ENCODE peak calls at places on chromosomes 1 and 21, in four cellular contexts. One of them, this sample, is unnamed.

GRCh38 chr1:56644941-56645662 is at the start of gene PRKAA2:
- DNase-seq in IMR-90: peak
- DNase-seq in K562: peak
- DNase-seq in HCT116: no peak
- DNase-seq in this sample: peak

GRCh38 chr1:59375321-59376220 is 78.7 kb downstream of the FGGY start:
- DNase-seq in HCT116: no peak
- DNase-seq in IMR-90: peak
- DNase-seq in K562: no peak
- DNase-seq in this sample: no peak

GRCh38 chr1:36638268-36638667 is 155.6 kb upstream of the CSF3R start:
- DNase-seq in HCT116: no peak
- DNase-seq in K562: no peak
- DNase-seq in IMR-90: peak
- DNase-seq in this sample: no peak

GRCh38 chr1:155983191-155984023 is 5.1 kb upstream of the ARHGEF2 start:
- DNase-seq in HCT116: peak
- DNase-seq in K562: no peak
- DNase-seq in IMR-90: peak
- DNase-seq in this sample: peak

GRCh38 chr1:66563094-66563800 is 29.3 kb downstream of the SGIP1 start:
- DNase-seq in K562: no peak
- DNase-seq in IMR-90: peak
- DNase-seq in HCT116: peak
- DNase-seq in this sample: no peak

GRCh38 chr1:53125623-53126360 is 16.6 kb downstream of the SLC1A7 start:
- DNase-seq in IMR-90: peak
- DNase-seq in K562: no peak
- DNase-seq in HCT116: no peak
- DNase-seq in this sample: no peak

GRCh38 chr21:36694593-36695282 is 4.2 kb upstream of the SIM2 start:
- DNase-seq in IMR-90: no peak
- DNase-seq in HCT116: no peak
- DNase-seq in K562: no peak
- DNase-seq in this sample: no peak

GRCh38 chr1:63051886-63052285 is 268.0 kb downstream of the ATG4C start:
- DNase-seq in K562: no peak
- DNase-seq in HCT116: no peak
- DNase-seq in IMR-90: no peak
- DNase-seq in this sample: no peak

GRCh38 chr1:228009828-228010775 is 3.3 kb downstream of the WNT3A start:
- DNase-seq in K562: no peak
- DNase-seq in HCT116: no peak
- DNase-seq in IMR-90: no peak
- DNase-seq in this sample: no peak

GRCh38 chr21:18387994-18388393 is 15.6 kb downstream of the TMPRSS15 start:
- DNase-seq in HCT116: no peak
- DNase-seq in IMR-90: no peak
- DNase-seq in K562: no peak
- DNase-seq in this sample: no peak

GRCh38 chr1:235013512-235013911 is 115.1 kb downstream of the TOMM20 start:
- DNase-seq in K562: no peak
- DNase-seq in IMR-90: no peak
- DNase-seq in HCT116: no peak
- DNase-seq in this sample: no peak

GRCh38 chr1:83692524-83693336 is 306.2 kb downstream of the TTLL7 start:
- DNase-seq in HCT116: no peak
- DNase-seq in K562: no peak
- DNase-seq in IMR-90: peak
- DNase-seq in this sample: no peak

GRCh38 chr1:115062542-115063004 is 26.7 kb downstream of the TSPAN2 start:
- DNase-seq in HCT116: no peak
- DNase-seq in IMR-90: no peak
- DNase-seq in K562: no peak
- DNase-seq in this sample: no peak

GRCh38 chr21:45296638-45297037 is 8.9 kb upstream of the POFUT2 start:
- DNase-seq in K562: no peak
- DNase-seq in IMR-90: no peak
- DNase-seq in HCT116: no peak
- DNase-seq in this sample: no peak

GRCh38 chr21:46354518-46354917 is 30.6 kb downstream of the PCNT start:
- DNase-seq in K562: no peak
- DNase-seq in IMR-90: no peak
- DNase-seq in HCT116: no peak
- DNase-seq in this sample: no peak

GRCh38 chr1:23394176-23394575 is 24.5 kb upstream of the ZNF436 start:
- DNase-seq in K562: no peak
- DNase-seq in IMR-90: peak
- DNase-seq in HCT116: no peak
- DNase-seq in this sample: no peak

GRCh38 chr1:150561830-150562367 is 12.7 kb downstream of the ADAMTSL4 start:
- DNase-seq in HCT116: peak
- DNase-seq in K562: peak
- DNase-seq in IMR-90: peak
- DNase-seq in this sample: peak

GRCh38 chr1:245007686-245008085 is 143.3 kb upstream of the HNRNPU start:
- DNase-seq in IMR-90: peak
- DNase-seq in K562: no peak
- DNase-seq in HCT116: no peak
- DNase-seq in this sample: no peak

GRCh38 chr1:10107985-10108663 is 75.4 kb downstream of the UBE4B start:
- DNase-seq in HCT116: peak
- DNase-seq in IMR-90: peak
- DNase-seq in K562: no peak
- DNase-seq in this sample: peak

GRCh38 chr1:156833598-156833997 is 16.9 kb upstream of the SH2D2A start:
- DNase-seq in HCT116: no peak
- DNase-seq in IMR-90: no peak
- DNase-seq in K562: no peak
- DNase-seq in this sample: no peak

GRCh38 chr21:45551816-45552695 is 9.8 kb upstream of the SLC19A1 start:
- DNase-seq in IMR-90: no peak
- DNase-seq in K562: no peak
- DNase-seq in HCT116: no peak
- DNase-seq in this sample: no peak

GRCh38 chr1:192878249-192878648 is 69.4 kb downstream of the RGS2 start:
- DNase-seq in K562: no peak
- DNase-seq in IMR-90: peak
- DNase-seq in HCT116: no peak
- DNase-seq in this sample: no peak

GRCh38 chr1:179770887-179771502 is 27.9 kb downstream of the FAM163A start:
- DNase-seq in K562: no peak
- DNase-seq in HCT116: no peak
- DNase-seq in IMR-90: no peak
- DNase-seq in this sample: no peak

GRCh38 chr1:89799495-89799894 is 21.3 kb upstream of the LRRC8D start:
- DNase-seq in HCT116: no peak
- DNase-seq in IMR-90: no peak
- DNase-seq in K562: no peak
- DNase-seq in this sample: no peak

GRCh38 chr1:164765557-164765956 is 206.6 kb downstream of the PBX1 start:
- DNase-seq in IMR-90: peak
- DNase-seq in K562: no peak
- DNase-seq in HCT116: no peak
- DNase-seq in this sample: peak

GRCh38 chr1:155007253-155007828 is 4.7 kb downstream of the ZBTB7B start:
- DNase-seq in IMR-90: no peak
- DNase-seq in K562: no peak
- DNase-seq in HCT116: no peak
- DNase-seq in this sample: no peak

GRCh38 chr1:167090289-167090942 is at the start of gene GPA33:
- DNase-seq in HCT116: no peak
- DNase-seq in IMR-90: no peak
- DNase-seq in K562: no peak
- DNase-seq in this sample: no peak

GRCh38 chr1:167092653-167093052 is 1.2 kb upstream of the STYXL2 start:
- DNase-seq in IMR-90: no peak
- DNase-seq in HCT116: no peak
- DNase-seq in K562: no peak
- DNase-seq in this sample: no peak

GRCh38 chr1:167095368-167095767 is 1.5 kb downstream of the STYXL2 start:
- DNase-seq in IMR-90: peak
- DNase-seq in HCT116: no peak
- DNase-seq in K562: no peak
- DNase-seq in this sample: no peak

GRCh38 chr1:167094690-167095089 is 815 bp downstream of the STYXL2 start:
- DNase-seq in HCT116: no peak
- DNase-seq in K562: no peak
- DNase-seq in IMR-90: no peak
- DNase-seq in this sample: no peak

GRCh38 chr1:167093863-167094516 is at the start of gene STYXL2:
- DNase-seq in K562: no peak
- DNase-seq in HCT116: no peak
- DNase-seq in IMR-90: no peak
- DNase-seq in this sample: no peak
- TF ChIP-seq CEBPB in K562: no peak
- TF ChIP-seq CEBPB in HCT116: no peak
- TF ChIP-seq CEBPB in IMR-90: no peak
- TF ChIP-seq CEBPB in this sample: no peak

GRCh38 chr1:117653195-117653594 is 47.3 kb downstream of the TENT5C start:
- DNase-seq in HCT116: no peak
- DNase-seq in IMR-90: no peak
- DNase-seq in K562: no peak
- DNase-seq in this sample: no peak

GRCh38 chr1:117651616-117652015 is 45.8 kb downstream of the TENT5C start:
- DNase-seq in K562: no peak
- DNase-seq in IMR-90: no peak
- DNase-seq in HCT116: no peak
- DNase-seq in this sample: no peak

GRCh38 chr1:117650840-117651568 is 45.2 kb downstream of the TENT5C start:
- DNase-seq in K562: no peak
- DNase-seq in HCT116: no peak
- DNase-seq in IMR-90: no peak
- DNase-seq in this sample: no peak

GRCh38 chr1:117653732-117654484 is 48.1 kb downstream of the TENT5C start:
- DNase-seq in HCT116: no peak
- DNase-seq in IMR-90: no peak
- DNase-seq in K562: no peak
- DNase-seq in this sample: no peak

GRCh38 chr1:117652421-117652820 is 46.6 kb downstream of the TENT5C start:
- DNase-seq in IMR-90: peak
- DNase-seq in HCT116: no peak
- DNase-seq in K562: no peak
- DNase-seq in this sample: no peak
- H3K4me2 ChIP-seq in IMR-90: no peak
- H3K4me2 ChIP-seq in HCT116: no peak
- H3K4me2 ChIP-seq in K562: no peak
- H3K4me2 ChIP-seq in this sample: no peak

GRCh38 chr1:109759513-109760334 is 4.0 kb downstream of the EPS8L3 start:
- DNase-seq in IMR-90: no peak
- DNase-seq in K562: no peak
- DNase-seq in HCT116: no peak
- DNase-seq in this sample: no peak

GRCh38 chr1:109757936-109758786 is 5.6 kb downstream of the EPS8L3 start:
- DNase-seq in HCT116: no peak
- DNase-seq in K562: no peak
- DNase-seq in IMR-90: no peak
- DNase-seq in this sample: no peak

GRCh38 chr1:109754738-109755137 is 9.0 kb downstream of the EPS8L3 start:
- DNase-seq in K562: no peak
- DNase-seq in HCT116: no peak
- DNase-seq in IMR-90: no peak
- DNase-seq in this sample: no peak

GRCh38 chr1:109760581-109761226 is 3.0 kb downstream of the EPS8L3 start:
- DNase-seq in K562: no peak
- DNase-seq in HCT116: no peak
- DNase-seq in IMR-90: no peak
- DNase-seq in this sample: no peak

GRCh38 chr1:109756848-109757521 is 6.7 kb downstream of the EPS8L3 start:
- DNase-seq in IMR-90: no peak
- DNase-seq in HCT116: no peak
- DNase-seq in K562: no peak
- DNase-seq in this sample: no peak
- TF ChIP-seq CEBPB in IMR-90: no peak
- TF ChIP-seq CEBPB in HCT116: no peak
- TF ChIP-seq CEBPB in K562: no peak
- TF ChIP-seq CEBPB in this sample: no peak

GRCh38 chr1:162565460-162565859 is 3.9 kb downstream of the UAP1 start:
- DNase-seq in IMR-90: no peak
- DNase-seq in K562: no peak
- DNase-seq in HCT116: no peak
- DNase-seq in this sample: no peak

GRCh38 chr1:162571696-162572095 is 10.2 kb downstream of the UAP1 start:
- DNase-seq in K562: no peak
- DNase-seq in HCT116: no peak
- DNase-seq in IMR-90: no peak
- DNase-seq in this sample: no peak

GRCh38 chr1:162570718-162571117 is 9.2 kb downstream of the UAP1 start:
- DNase-seq in K562: no peak
- DNase-seq in IMR-90: no peak
- DNase-seq in HCT116: no peak
- DNase-seq in this sample: no peak

GRCh38 chr1:162566870-162567269 is 5.3 kb downstream of the UAP1 start:
- DNase-seq in K562: no peak
- DNase-seq in IMR-90: no peak
- DNase-seq in HCT116: no peak
- DNase-seq in this sample: no peak

DNA sequence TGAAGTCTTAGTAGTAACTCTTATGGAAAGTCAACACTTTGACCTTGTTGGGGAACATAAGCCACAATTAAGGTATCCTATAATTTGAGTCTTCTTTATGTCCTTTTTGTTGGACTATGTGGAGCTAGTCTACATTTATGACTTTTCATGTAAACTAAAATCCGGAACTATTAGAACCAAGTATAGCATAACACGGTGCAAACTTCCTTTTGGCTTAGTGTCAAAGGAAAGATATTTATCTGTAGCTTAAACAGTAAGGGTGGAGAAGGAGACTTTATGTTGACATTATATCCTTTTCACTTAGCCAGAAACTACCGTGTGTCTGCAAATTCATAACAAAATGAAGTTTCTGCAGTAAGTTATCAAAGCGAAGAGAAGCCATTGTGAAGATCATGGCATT is 7.3 kb downstream of the UAP1 start:
- DNase-seq in K562: no peak
- DNase-seq in IMR-90: no peak
- DNase-seq in HCT116: no peak
- DNase-seq in this sample: no peak
- H3K4me2 ChIP-seq in K562: peak
- H3K4me2 ChIP-seq in IMR-90: peak
- H3K4me2 ChIP-seq in HCT116: no peak
- H3K4me2 ChIP-seq in this sample: no peak

GRCh38 chr1:117970251-117970650 is 40.7 kb downstream of the WDR3 start:
- DNase-seq in IMR-90: no peak
- DNase-seq in K562: no peak
- DNase-seq in HCT116: no peak
- DNase-seq in this sample: no peak
- TF ChIP-seq CEBPB in IMR-90: no peak
- TF ChIP-seq CEBPB in K562: no peak
- TF ChIP-seq CEBPB in HCT116: no peak
- TF ChIP-seq CEBPB in this sample: no peak

GRCh38 chr21:42666023-42666747 is 12.8 kb downstream of the PDE9A start:
- DNase-seq in IMR-90: no peak
- DNase-seq in HCT116: no peak
- DNase-seq in K562: peak
- DNase-seq in this sample: peak
- H3K4me2 ChIP-seq in IMR-90: no peak
- H3K4me2 ChIP-seq in HCT116: no peak
- H3K4me2 ChIP-seq in K562: peak
- H3K4me2 ChIP-seq in this sample: no peak

GRCh38 chr1:32727876-32728275 is 25.3 kb upstream of the SYNC start:
- DNase-seq in K562: no peak
- DNase-seq in HCT116: no peak
- DNase-seq in IMR-90: no peak
- DNase-seq in this sample: no peak
- TF ChIP-seq CEBPB in K562: no peak
- TF ChIP-seq CEBPB in HCT116: no peak
- TF ChIP-seq CEBPB in IMR-90: no peak
- TF ChIP-seq CEBPB in this sample: no peak

This sample was measured in A549.